ENCODE peak calls at places on chromosome 5, in four cellular contexts. One of them, this sample, is unnamed. For H3K4me1, the result is how much of the 10 kb centered on the place peaks cover.

GRCh38 chr5:113050606-113051391 is 74.2 kb downstream of the DCP2 start:
- DNase-seq in upper lobe of right lung: no peak
- DNase-seq in heart left ventricle: no peak
- DNase-seq in spleen: no peak
- DNase-seq in this sample: no peak

GRCh38 chr5:148443998-148444397 is 60.2 kb downstream of the FBXO38 start:
- DNase-seq in upper lobe of right lung: no peak
- DNase-seq in heart left ventricle: no peak
- DNase-seq in spleen: no peak
- DNase-seq in this sample: peak

GRCh38 chr5:173611706-173612105 is 4.7 kb downstream of the BOD1 start:
- DNase-seq in upper lobe of right lung: no peak
- DNase-seq in heart left ventricle: no peak
- DNase-seq in spleen: no peak
- DNase-seq in this sample: no peak

GRCh38 chr5:84272776-84273516 is 111.7 kb downstream of the EDIL3 start:
- DNase-seq in upper lobe of right lung: no peak
- DNase-seq in heart left ventricle: no peak
- DNase-seq in spleen: no peak
- DNase-seq in this sample: no peak

GRCh38 chr5:173302546-173303155 is 25.6 kb downstream of the STC2 start:
- DNase-seq in upper lobe of right lung: no peak
- DNase-seq in heart left ventricle: no peak
- DNase-seq in spleen: no peak
- DNase-seq in this sample: peak

GRCh38 chr5:40277161-40277906 is 402.4 kb upstream of the PTGER4 start:
- DNase-seq in upper lobe of right lung: no peak
- DNase-seq in heart left ventricle: no peak
- DNase-seq in spleen: no peak
- DNase-seq in this sample: no peak

GRCh38 chr5:160656961-160657570 is 194.9 kb downstream of the ATP10B start:
- DNase-seq in upper lobe of right lung: no peak
- DNase-seq in heart left ventricle: no peak
- DNase-seq in spleen: no peak
- DNase-seq in this sample: no peak

GRCh38 chr5:36357391-36357790 is 55.7 kb upstream of the RANBP3L start:
- DNase-seq in upper lobe of right lung: no peak
- DNase-seq in heart left ventricle: no peak
- DNase-seq in spleen: no peak
- DNase-seq in this sample: peak

GRCh38 chr5:28370896-28371295 is 1332.5 kb upstream of the CDH9 start:
- DNase-seq in upper lobe of right lung: no peak
- DNase-seq in heart left ventricle: no peak
- DNase-seq in spleen: no peak
- DNase-seq in this sample: no peak

GRCh38 chr5:2751592-2752021 is at the start of gene IRX2:
- DNase-seq in upper lobe of right lung: peak
- DNase-seq in heart left ventricle: peak
- DNase-seq in spleen: no peak
- DNase-seq in this sample: peak

GRCh38 chr5:80976985-80977384 is 16.8 kb downstream of the RASGRF2 start:
- DNase-seq in upper lobe of right lung: no peak
- DNase-seq in heart left ventricle: no peak
- DNase-seq in spleen: no peak
- DNase-seq in this sample: no peak

GRCh38 chr5:133289686-133290367 is 238.0 kb downstream of the HSPA4 start:
- DNase-seq in upper lobe of right lung: no peak
- DNase-seq in heart left ventricle: no peak
- DNase-seq in spleen: no peak
- DNase-seq in this sample: no peak

GRCh38 chr5:109989994-109990722 is 300.4 kb downstream of the MAN2A1 start:
- DNase-seq in upper lobe of right lung: no peak
- DNase-seq in heart left ventricle: no peak
- DNase-seq in spleen: no peak
- DNase-seq in this sample: no peak

GRCh38 chr5:118956727-118957126 is 31.6 kb downstream of the DTWD2 start:
- DNase-seq in upper lobe of right lung: no peak
- DNase-seq in heart left ventricle: no peak
- DNase-seq in spleen: no peak
- DNase-seq in this sample: peak

GRCh38 chr5:153483482-153483881 is 7.0 kb upstream of the GRIA1 start:
- DNase-seq in upper lobe of right lung: no peak
- DNase-seq in heart left ventricle: no peak
- DNase-seq in spleen: no peak
- DNase-seq in this sample: no peak

GRCh38 chr5:6583049-6583880 is 49.6 kb downstream of the NSUN2 start:
- DNase-seq in upper lobe of right lung: no peak
- DNase-seq in heart left ventricle: peak
- DNase-seq in spleen: no peak
- DNase-seq in this sample: no peak

GRCh38 chr5:1963941-1964451 is 81.3 kb upstream of the IRX4 start:
- DNase-seq in upper lobe of right lung: no peak
- DNase-seq in heart left ventricle: no peak
- DNase-seq in spleen: no peak
- DNase-seq in this sample: no peak

GRCh38 chr5:40374853-40375252 is 304.9 kb upstream of the PTGER4 start:
- DNase-seq in upper lobe of right lung: no peak
- DNase-seq in heart left ventricle: no peak
- DNase-seq in spleen: no peak
- DNase-seq in this sample: no peak

GRCh38 chr5:171897231-171897630 is 109.2 kb downstream of the FBXW11 start:
- DNase-seq in upper lobe of right lung: no peak
- DNase-seq in heart left ventricle: no peak
- DNase-seq in spleen: no peak
- DNase-seq in this sample: no peak

GRCh38 chr5:42641321-42642005 is 115.2 kb upstream of the CCDC152 start:
- DNase-seq in upper lobe of right lung: no peak
- DNase-seq in heart left ventricle: no peak
- DNase-seq in spleen: no peak
- DNase-seq in this sample: no peak

GRCh38 chr5:67672633-67673032 is 476.0 kb upstream of the CD180 start:
- DNase-seq in upper lobe of right lung: no peak
- DNase-seq in heart left ventricle: no peak
- DNase-seq in spleen: no peak
- DNase-seq in this sample: no peak

GRCh38 chr5:139445325-139446170 is 6.2 kb upstream of the DNAJC18 start:
- DNase-seq in upper lobe of right lung: peak
- DNase-seq in heart left ventricle: no peak
- DNase-seq in spleen: no peak
- DNase-seq in this sample: no peak

GRCh38 chr5:19739691-19740090 is 248.3 kb downstream of the CDH18 start:
- DNase-seq in upper lobe of right lung: no peak
- DNase-seq in heart left ventricle: no peak
- DNase-seq in spleen: no peak
- DNase-seq in this sample: peak

DNA sequence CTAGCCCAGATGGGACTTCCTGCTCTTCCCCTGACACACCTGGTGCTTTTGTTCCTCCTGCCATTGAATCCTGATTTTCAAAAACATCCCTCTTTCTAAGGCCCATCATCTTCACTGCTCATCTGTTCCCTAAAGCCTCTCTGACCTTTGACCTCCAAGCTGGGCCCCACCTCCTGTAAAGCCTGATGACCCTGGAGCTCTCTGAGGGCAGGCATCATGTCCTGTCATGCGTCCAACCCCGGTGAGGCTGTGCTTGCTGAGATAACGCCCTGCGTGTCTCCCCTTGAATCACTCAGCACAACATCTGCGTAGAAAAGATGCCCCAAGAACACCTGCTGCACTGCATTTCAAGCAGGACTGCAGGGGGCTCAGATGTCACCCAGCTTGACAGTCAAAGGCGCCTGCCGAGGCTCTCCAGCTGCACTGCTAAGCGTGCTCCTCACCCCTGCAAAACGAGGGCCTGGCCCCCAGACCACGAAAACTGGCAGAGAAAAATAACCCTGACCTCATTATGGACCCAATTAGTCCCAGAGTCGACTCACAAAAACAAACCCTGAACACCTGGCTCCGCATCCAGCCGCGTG is 78.0 kb downstream of the OTULIN start:
- DNase-seq in upper lobe of right lung: no peak
- DNase-seq in heart left ventricle: no peak
- DNase-seq in spleen: no peak
- DNase-seq in this sample: no peak
- H3K4me1 ChIP-seq in upper lobe of right lung: under half
- H3K4me1 ChIP-seq in heart left ventricle: under half
- H3K4me1 ChIP-seq in spleen: under half
- H3K4me1 ChIP-seq in this sample: under half

GRCh38 chr5:76544268-76544926 is 78.8 kb downstream of the F2RL2 start:
- DNase-seq in upper lobe of right lung: no peak
- DNase-seq in heart left ventricle: no peak
- DNase-seq in spleen: no peak
- DNase-seq in this sample: no peak

GRCh38 chr5:76542236-76542635 is 81.0 kb downstream of the F2RL2 start:
- DNase-seq in upper lobe of right lung: no peak
- DNase-seq in heart left ventricle: no peak
- DNase-seq in spleen: no peak
- DNase-seq in this sample: no peak

GRCh38 chr5:76546497-76547102 is 76.6 kb downstream of the F2RL2 start:
- DNase-seq in upper lobe of right lung: no peak
- DNase-seq in heart left ventricle: no peak
- DNase-seq in spleen: no peak
- DNase-seq in this sample: no peak

GRCh38 chr5:76545184-76545583 is 78.0 kb downstream of the F2RL2 start:
- DNase-seq in upper lobe of right lung: no peak
- DNase-seq in heart left ventricle: no peak
- DNase-seq in spleen: no peak
- DNase-seq in this sample: no peak

GRCh38 chr5:76542887-76543690 is 80.1 kb downstream of the F2RL2 start:
- DNase-seq in upper lobe of right lung: peak
- DNase-seq in heart left ventricle: peak
- DNase-seq in spleen: peak
- DNase-seq in this sample: no peak
- H3K4me3 ChIP-seq in upper lobe of right lung: no peak
- H3K4me3 ChIP-seq in heart left ventricle: no peak
- H3K4me3 ChIP-seq in spleen: no peak
- H3K4me3 ChIP-seq in this sample: no peak

GRCh38 chr5:180817847-180818246 is 15.2 kb upstream of the MGAT1 start:
- DNase-seq in upper lobe of right lung: no peak
- DNase-seq in heart left ventricle: no peak
- DNase-seq in spleen: no peak
- DNase-seq in this sample: no peak
- H3K4me1 ChIP-seq in upper lobe of right lung: under half
- H3K4me1 ChIP-seq in heart left ventricle: under half
- H3K4me1 ChIP-seq in spleen: under half
- H3K4me1 ChIP-seq in this sample: under half

GRCh38 chr5:131211669-131212068 is 40.9 kb downstream of the LYRM7 start:
- DNase-seq in upper lobe of right lung: no peak
- DNase-seq in heart left ventricle: no peak
- DNase-seq in spleen: no peak
- DNase-seq in this sample: no peak
- H3K4me3 ChIP-seq in upper lobe of right lung: no peak
- H3K4me3 ChIP-seq in heart left ventricle: no peak
- H3K4me3 ChIP-seq in spleen: no peak
- H3K4me3 ChIP-seq in this sample: no peak

GRCh38 chr5:180792287-180792964 is 10.2 kb downstream of the MGAT1 start:
- DNase-seq in upper lobe of right lung: peak
- DNase-seq in heart left ventricle: no peak
- DNase-seq in spleen: peak
- DNase-seq in this sample: no peak
- H3K4me1 ChIP-seq in upper lobe of right lung: under half
- H3K4me1 ChIP-seq in heart left ventricle: under half
- H3K4me1 ChIP-seq in spleen: under half
- H3K4me1 ChIP-seq in this sample: under half

This sample was measured in SJCRH30.